ENCODE peak calls at places on chromosomes 12 and 14, in five cellular contexts. E, C, W, K and B are unnamed samples.

GRCh38 chr12:30687265-30687986 is 8.2 kb downstream of the IPO8 start:
- DNase-seq in E (no peak), C (no peak), W (peak; percentile 47), K (no peak), B (no peak)

GRCh38 chr14:78310263-78310662 is 140.1 kb downstream of the NRXN3 start:
- DNase-seq in E (no peak), C (no peak), W (no peak), K (no peak), B (no peak)

GRCh38 chr12:44874981-44875416 is 1.1 kb downstream of the NELL2 start:
- DNase-seq in E (no peak), C (no peak), W (no peak), K (no peak), B (no peak)

GRCh38 chr12:41424651-41425050 is 236.5 kb downstream of the PDZRN4 start:
- DNase-seq in E (no peak), C (no peak), W (no peak), K (no peak), B (no peak)

GRCh38 chr12:1741154-1741949 is 50.5 kb downstream of the ADIPOR2 start:
- DNase-seq in E (no peak), C (no peak), W (no peak), K (no peak), B (no peak)

GRCh38 chr14:22598896-22599244 is 770 bp downstream of the ABHD4 start:
- DNase-seq in E (peak; percentile 8), C (no peak), W (peak; percentile 54), K (peak; percentile 59), B (no peak)

GRCh38 chr12:108320503-108321293 is 18.4 kb downstream of the CMKLR1 start:
- DNase-seq in E (no peak), C (no peak), W (no peak), K (no peak), B (no peak)

GRCh38 chr12:96371138-96371786 is 29.0 kb downstream of the CDK17 start:
- DNase-seq in E (no peak), C (no peak), W (no peak), K (no peak), B (no peak)

GRCh38 chr12:66572845-66573244 is 106.0 kb downstream of the GRIP1 start:
- DNase-seq in E (no peak), C (no peak), W (no peak), K (no peak), B (no peak)

GRCh38 chr12:34607520-34608195 is 585.4 kb downstream of the ALG10 start:
- DNase-seq in E (no peak), C (peak; percentile 14), W (no peak), K (no peak), B (no peak)

GRCh38 chr14:104640681-104641080 is 36.1 kb upstream of the TMEM179 start:
- DNase-seq in E (no peak), C (no peak), W (no peak), K (no peak), B (no peak)

GRCh38 chr12:3098436-3098835 is 21.3 kb downstream of the TSPAN9 start:
- DNase-seq in E (no peak), C (no peak), W (no peak), K (no peak), B (no peak)

GRCh38 chr12:126027816-126028215 is 962.6 kb downstream of the AACS start:
- DNase-seq in E (no peak), C (no peak), W (no peak), K (no peak), B (no peak)

GRCh38 chr12:1837541-1838206 is 17.3 kb downstream of the LRTM2 start:
- DNase-seq in E (no peak), C (no peak), W (peak; percentile 16), K (peak; percentile 39), B (no peak)

GRCh38 chr12:109637341-109637740 is 63.7 kb downstream of the MVK start:
- DNase-seq in E (no peak), C (no peak), W (no peak), K (no peak), B (no peak)

GRCh38 chr14:68248481-68249255 is 429.1 kb downstream of the RAD51B start:
- DNase-seq in E (no peak), C (peak; percentile 48), W (peak; percentile 93), K (peak; percentile 85), B (no peak)

GRCh38 chr12:18723752-18724151 is 14.1 kb downstream of the PLCZ1 start:
- DNase-seq in E (no peak), C (no peak), W (peak; percentile 55), K (peak; percentile 61), B (peak; percentile 59)

GRCh38 chr12:88156075-88156654 is 14.1 kb downstream of the TMTC3 start:
- DNase-seq in E (no peak), C (no peak), W (no peak), K (no peak), B (no peak)

GRCh38 chr12:3250576-3250975 is 173.4 kb downstream of the TSPAN9 start:
- DNase-seq in E (no peak), C (no peak), W (no peak), K (no peak), B (no peak)

GRCh38 chr12:120066341-120066740 is 50.2 kb downstream of the RAB35 start:
- DNase-seq in E (no peak), C (no peak), W (no peak), K (no peak), B (no peak)

GRCh38 chr12:132133952-132134652 is 10.0 kb downstream of the DDX51 start:
- DNase-seq in E (no peak), C (no peak), W (no peak), K (no peak), B (no peak)

GRCh38 chr12:46572644-46573630 is 200.4 kb upstream of the SLC38A2 start:
- DNase-seq in E (no peak), C (no peak), W (no peak), K (no peak), B (no peak)

DNA sequence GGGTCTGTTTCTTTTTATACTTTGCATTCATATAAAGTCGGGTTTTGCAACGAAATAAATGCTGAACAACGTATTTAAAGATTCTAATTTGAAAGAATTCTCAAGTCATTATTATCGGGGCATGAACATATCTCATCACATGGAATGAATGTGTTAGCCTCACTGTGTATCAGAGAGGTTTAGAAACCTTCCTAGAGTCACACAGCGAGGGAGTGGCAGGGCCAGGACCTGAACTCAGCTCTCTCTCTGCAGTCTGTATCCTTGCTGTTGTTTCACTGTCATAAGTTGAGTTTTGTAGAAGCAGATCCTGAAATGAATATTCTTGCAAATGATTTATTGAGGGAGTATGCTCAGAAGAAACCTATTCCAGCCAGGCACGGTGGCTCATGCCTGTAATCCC is 209.2 kb upstream of the NOS1 start:
- DNase-seq in E (no peak), C (no peak), W (no peak), K (no peak), B (no peak)
- H3K4me3 ChIP-seq in E (no peak overlapping the region), C (no peak overlapping the region), W (no peak overlapping the region), K (no peak overlapping the region), B (no peak overlapping the region)

GRCh38 chr12:12072064-12072760 is 1.5 kb downstream of the BCL2L14 start:
- DNase-seq in E (no peak), C (peak; percentile 77), W (no peak), K (no peak), B (no peak)
- H3K4me3 ChIP-seq in E (peak overlapping the region; percentile 55), C (peak overlapping the region; percentile 30), W (no peak overlapping the region), K (no peak overlapping the region), B (no peak overlapping the region)

GRCh38 chr14:60509438-60510253 is 700 bp downstream of the SIX6 start:
- DNase-seq in E (no peak), C (no peak), W (no peak), K (no peak), B (no peak)
- H3K4me3 ChIP-seq in E (no peak overlapping the region), C (no peak overlapping the region), W (no peak overlapping the region), K (no peak overlapping the region), B (no peak overlapping the region)

GRCh38 chr12:110919720-110920119 is 659 bp downstream of the MYL2 start:
- DNase-seq in E (no peak), C (no peak), W (no peak), K (no peak), B (no peak)
- H3K4me3 ChIP-seq in E (no peak overlapping the region), C (no peak overlapping the region), W (no peak overlapping the region), K (no peak overlapping the region), B (no peak overlapping the region)

GRCh38 chr12:130849561-130850417 is 10.7 kb upstream of the STX2 start:
- DNase-seq in E (no peak), C (no peak), W (no peak), K (no peak), B (no peak)
- H3K4me3 ChIP-seq in E (no peak overlapping the region), C (no peak overlapping the region), W (no peak overlapping the region), K (no peak overlapping the region), B (no peak overlapping the region)

GRCh38 chr14:69671365-69672050 is 60.1 kb downstream of the SUSD6 start:
- DNase-seq in E (no peak), C (no peak), W (no peak), K (no peak), B (no peak)
- H3K4me3 ChIP-seq in E (no peak overlapping the region), C (no peak overlapping the region), W (no peak overlapping the region), K (no peak overlapping the region), B (no peak overlapping the region)

GRCh38 chr12:50404307-50404706 is 3.6 kb downstream of the LARP4 start:
- DNase-seq in E (no peak), C (no peak), W (no peak), K (no peak), B (no peak)

GRCh38 chr12:50402270-50403000 is 1.8 kb downstream of the LARP4 start:
- DNase-seq in E (no peak), C (no peak), W (no peak), K (no peak), B (no peak)

GRCh38 chr12:50401383-50402155 is 884 bp downstream of the LARP4 start:
- DNase-seq in E (no peak), C (no peak), W (peak; percentile 84), K (peak; percentile 43), B (no peak)

GRCh38 chr12:50400638-50401382 is at the start of gene LARP4:
- DNase-seq in E (peak; percentile 82), C (peak; percentile 93), W (peak; percentile 95), K (peak; percentile 96), B (peak; percentile 50)

GRCh38 chr12:50403001-50403440 is 2.3 kb downstream of the LARP4 start:
- DNase-seq in E (no peak), C (no peak), W (no peak), K (no peak), B (no peak)
- H3K4me3 ChIP-seq in E (no peak overlapping the region), C (no peak overlapping the region), W (peak overlapping the region; percentile 86), K (peak overlapping the region; percentile 95), B (peak overlapping the region; percentile 91)

DNA sequence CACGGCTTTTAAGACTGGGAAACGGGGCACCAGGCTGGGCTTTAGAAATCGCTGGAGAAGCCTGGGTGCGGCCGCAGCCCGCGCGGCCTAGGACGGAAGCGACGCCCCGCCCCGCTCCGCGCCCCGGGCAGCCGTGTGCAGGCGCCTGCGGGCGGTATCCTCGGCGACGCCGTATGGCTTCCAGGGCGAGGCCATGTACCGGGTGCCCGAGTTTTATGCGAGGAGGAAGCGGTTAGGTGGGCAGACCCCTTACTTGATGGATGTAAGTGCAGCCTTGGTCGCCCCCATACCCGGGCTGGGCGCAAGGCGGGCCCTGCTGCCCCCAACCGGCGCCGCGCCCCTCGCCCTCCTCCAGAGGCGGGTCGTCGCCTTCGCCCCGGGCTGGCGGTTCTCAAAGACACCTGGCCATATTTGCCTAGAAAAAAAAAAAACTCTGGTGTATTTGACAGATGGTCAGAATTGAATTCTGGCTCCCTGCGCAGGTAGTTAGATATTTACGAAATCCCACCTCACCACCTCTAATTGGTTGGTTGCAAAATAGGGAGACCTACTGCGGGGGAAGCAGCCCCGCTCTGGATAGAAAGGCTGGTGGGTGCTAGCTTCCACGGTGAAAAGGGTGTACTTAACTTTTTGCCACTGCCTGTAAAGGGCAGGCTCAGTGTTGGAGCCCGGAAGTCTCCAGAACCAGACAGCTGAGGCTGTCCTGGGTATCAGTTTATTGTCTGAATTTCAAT is at the start of gene PPP1R36:
- DNase-seq in E (peak; percentile 23), C (peak; percentile 88), W (no peak), K (no peak), B (no peak)
- H3K4me3 ChIP-seq in E (peak within 1 kb of the TSS; percentile 5), C (peak within 1 kb of the TSS; percentile 10), W (peak within 1 kb of the TSS; percentile 11), K (peak within 1 kb of the TSS; percentile 26), B (peak within 1 kb of the TSS; percentile 29)